ENCODE peak calls at places on chromosome 18, in five cellular contexts. G is pancreas, L is anterior cingulate cortex, N is body of pancreas, Y is HCEC 1CT. E is an unnamed sample.

GRCh38 chr18:41391616-41392610 is 563.1 kb upstream of the PIK3C3 start:
- DNase-seq in Y (peak; percentile 2), G (no peak), L (no peak), N (peak; percentile 21), E (peak; percentile 85)

GRCh38 chr18:832085-832681 is 20.1 kb upstream of the YES1 start:
- DNase-seq in N (peak; percentile 28), L (no peak), Y (no peak), G (no peak), E (no peak)

GRCh38 chr18:45997689-45998088 is 30.6 kb upstream of the EPG5 start:
- DNase-seq in L (no peak), G (no peak), Y (no peak), N (no peak), E (no peak)

GRCh38 chr18:74906189-74906588 is 302.8 kb downstream of the PTGR3 start:
- DNase-seq in Y (peak; percentile 50), L (no peak), N (no peak), G (no peak), E (no peak)

GRCh38 chr18:23108496-23108895 is 26.8 kb upstream of the CABLES1 start:
- DNase-seq in L (no peak), G (no peak), Y (no peak), N (no peak), E (no peak)

GRCh38 chr18:59616501-59616900 is 80.7 kb downstream of the CCBE1 start:
- DNase-seq in G (no peak), Y (no peak), L (no peak), N (no peak), E (peak; percentile 20)

GRCh38 chr18:50429207-50429948 is 54.5 kb downstream of the SKA1 start:
- DNase-seq in Y (peak; percentile 17), L (no peak), G (no peak), N (peak; percentile 32), E (peak; percentile 37)

GRCh38 chr18:9055185-9055584 is 47.3 kb upstream of the NDUFV2 start:
- DNase-seq in Y (peak; percentile 86), N (no peak), G (no peak), L (no peak), E (peak; percentile 70)

GRCh38 chr18:35729971-35730668 is 148.6 kb downstream of the GALNT1 start:
- DNase-seq in Y (no peak), N (no peak), G (no peak), L (no peak), E (no peak)

GRCh38 chr18:9997711-9998110 is 83.9 kb downstream of the VAPA start:
- DNase-seq in L (no peak), N (no peak), G (no peak), Y (no peak), E (no peak)

GRCh38 chr18:60100805-60101204 is 201.0 kb downstream of the PMAIP1 start:
- DNase-seq in L (no peak), G (no peak), Y (no peak), N (no peak), E (no peak)

GRCh38 chr18:79936641-79937040 is 14.8 kb downstream of the SLC66A2 start:
- DNase-seq in N (no peak), Y (no peak), G (no peak), L (no peak), E (no peak)

GRCh38 chr18:11162889-11163288 is 13.5 kb upstream of the PIEZO2 start:
- DNase-seq in Y (no peak), L (no peak), G (no peak), N (no peak), E (no peak)

GRCh38 chr18:53799134-53799533 is 425.3 kb downstream of the MBD2 start:
- DNase-seq in Y (peak; percentile 4), G (no peak), N (no peak), L (no peak), E (peak; percentile 36)

GRCh38 chr18:38951633-38952032 is 1386.0 kb upstream of the CELF4 start:
- DNase-seq in G (no peak), L (no peak), N (no peak), Y (no peak), E (no peak)

GRCh38 chr18:43129946-43130523 is 14.6 kb upstream of the RIT2 start:
- DNase-seq in L (no peak), G (no peak), Y (peak; percentile 18), N (no peak), E (peak; percentile 26)

GRCh38 chr18:48928787-48929186 is 22.0 kb downstream of the SMAD7 start:
- DNase-seq in G (no peak), N (peak; percentile 73), Y (no peak), L (peak; percentile 45), E (peak; percentile 72)

GRCh38 chr18:51044928-51045587 is 15.0 kb downstream of the SMAD4 start:
- DNase-seq in L (no peak), N (no peak), G (no peak), Y (no peak), E (no peak)

GRCh38 chr18:79737426-79737825 is 57.8 kb downstream of the CTDP1 start:
- DNase-seq in G (no peak), Y (no peak), L (no peak), N (no peak), E (no peak)

E was measured in astrocyte of the hippocampus.